ENCODE peak calls at places on chromosomes 3 and 15, in four cellular contexts. One of them, this sample, is unnamed. For H3K4me1, the result is how much of the 10 kb centered on the place peaks cover.

GRCh38 chr3:52006017-52006819 is 10.5 kb upstream of the RPL29 start:
- DNase-seq in transverse colon: no peak
- DNase-seq in stomach: no peak
- DNase-seq in HepG2: no peak
- DNase-seq in this sample: no peak

GRCh38 chr3:194275721-194276120 is 75.4 kb downstream of the CPN2 start:
- DNase-seq in transverse colon: no peak
- DNase-seq in stomach: no peak
- DNase-seq in HepG2: no peak
- DNase-seq in this sample: peak

GRCh38 chr3:143327388-143327787 is 207.8 kb downstream of the CHST2 start:
- DNase-seq in transverse colon: no peak
- DNase-seq in stomach: no peak
- DNase-seq in HepG2: no peak
- DNase-seq in this sample: no peak

GRCh38 chr15:68640791-68641331 is 62.1 kb downstream of the CORO2B start:
- DNase-seq in transverse colon: no peak
- DNase-seq in HepG2: no peak
- DNase-seq in stomach: no peak
- DNase-seq in this sample: no peak

GRCh38 chr15:23035964-23036566 is 3.3 kb downstream of the TUBGCP5 start:
- DNase-seq in transverse colon: peak
- DNase-seq in HepG2: peak
- DNase-seq in stomach: peak
- DNase-seq in this sample: no peak

GRCh38 chr15:32935139-32935538 is 217.3 kb downstream of the GREM1 start:
- DNase-seq in stomach: no peak
- DNase-seq in HepG2: no peak
- DNase-seq in transverse colon: no peak
- DNase-seq in this sample: no peak

GRCh38 chr3:56975562-56975961 is 84.9 kb upstream of the SPATA12 start:
- DNase-seq in stomach: no peak
- DNase-seq in HepG2: no peak
- DNase-seq in transverse colon: no peak
- DNase-seq in this sample: no peak

GRCh38 chr15:28942046-28942445 is 56.3 kb downstream of the APBA2 start:
- DNase-seq in transverse colon: peak
- DNase-seq in stomach: peak
- DNase-seq in HepG2: no peak
- DNase-seq in this sample: peak

GRCh38 chr15:65254237-65254820 is 32.4 kb downstream of the PARP16 start:
- DNase-seq in HepG2: no peak
- DNase-seq in transverse colon: no peak
- DNase-seq in stomach: no peak
- DNase-seq in this sample: no peak

GRCh38 chr15:85717212-85717611 is 77.5 kb downstream of the KLHL25 start:
- DNase-seq in HepG2: no peak
- DNase-seq in stomach: no peak
- DNase-seq in transverse colon: no peak
- DNase-seq in this sample: no peak

GRCh38 chr3:134598813-134599563 is 51.8 kb downstream of the KY start:
- DNase-seq in HepG2: no peak
- DNase-seq in transverse colon: no peak
- DNase-seq in stomach: no peak
- DNase-seq in this sample: no peak

GRCh38 chr3:29156071-29156715 is 124.7 kb upstream of the RBMS3 start:
- DNase-seq in HepG2: no peak
- DNase-seq in stomach: no peak
- DNase-seq in transverse colon: no peak
- DNase-seq in this sample: no peak

GRCh38 chr3:152719264-152719663 is 115.7 kb upstream of the P2RY1 start:
- DNase-seq in stomach: no peak
- DNase-seq in transverse colon: no peak
- DNase-seq in HepG2: no peak
- DNase-seq in this sample: no peak

GRCh38 chr3:119637679-119638525 is 22.5 kb downstream of the POPDC2 start:
- DNase-seq in transverse colon: no peak
- DNase-seq in stomach: no peak
- DNase-seq in HepG2: no peak
- DNase-seq in this sample: peak

GRCh38 chr3:100210777-100211145 is 50.0 kb upstream of the TBC1D23 start:
- DNase-seq in stomach: no peak
- DNase-seq in transverse colon: no peak
- DNase-seq in HepG2: no peak
- DNase-seq in this sample: no peak

GRCh38 chr3:46673151-46674030 is 20.1 kb downstream of the ALS2CL start:
- DNase-seq in HepG2: no peak
- DNase-seq in transverse colon: no peak
- DNase-seq in stomach: no peak
- DNase-seq in this sample: no peak

GRCh38 chr15:58666957-58667356 is 82.5 kb downstream of the ADAM10 start:
- DNase-seq in transverse colon: no peak
- DNase-seq in stomach: no peak
- DNase-seq in HepG2: no peak
- DNase-seq in this sample: no peak

GRCh38 chr15:39621210-39621609 is 40.3 kb downstream of the THBS1 start:
- DNase-seq in HepG2: no peak
- DNase-seq in transverse colon: no peak
- DNase-seq in stomach: no peak
- DNase-seq in this sample: no peak

GRCh38 chr3:82281205-82281604 is 519.8 kb upstream of the GBE1 start:
- DNase-seq in HepG2: no peak
- DNase-seq in transverse colon: no peak
- DNase-seq in stomach: no peak
- DNase-seq in this sample: no peak

GRCh38 chr3:132399054-132399929 is 18.0 kb upstream of the DNAJC13 start:
- DNase-seq in stomach: no peak
- DNase-seq in transverse colon: no peak
- DNase-seq in HepG2: peak
- DNase-seq in this sample: no peak

GRCh38 chr3:57855943-57856342 is 99.8 kb downstream of the SLMAP start:
- DNase-seq in transverse colon: no peak
- DNase-seq in stomach: no peak
- DNase-seq in HepG2: no peak
- DNase-seq in this sample: no peak

GRCh38 chr3:56806407-56806806 is 4.7 kb upstream of the ARHGEF3 start:
- DNase-seq in transverse colon: no peak
- DNase-seq in HepG2: no peak
- DNase-seq in stomach: no peak
- DNase-seq in this sample: no peak

GRCh38 chr3:13887746-13888300 is 8.0 kb upstream of the WNT7A start:
- DNase-seq in stomach: no peak
- DNase-seq in transverse colon: no peak
- DNase-seq in HepG2: no peak
- DNase-seq in this sample: no peak

GRCh38 chr15:40106203-40107161 is 2.2 kb downstream of the BMF start:
- DNase-seq in stomach: peak
- DNase-seq in transverse colon: peak
- DNase-seq in HepG2: peak
- DNase-seq in this sample: peak

GRCh38 chr3:38004415-38005075 is 14.0 kb downstream of the VILL start:
- DNase-seq in transverse colon: peak
- DNase-seq in HepG2: peak
- DNase-seq in stomach: peak
- DNase-seq in this sample: no peak

GRCh38 chr15:71677766-71678165 is 132.6 kb upstream of the NR2E3 start:
- DNase-seq in stomach: no peak
- DNase-seq in HepG2: no peak
- DNase-seq in transverse colon: no peak
- DNase-seq in this sample: no peak

GRCh38 chr15:92451225-92451825 is 57.6 kb downstream of the ST8SIA2 start:
- DNase-seq in HepG2: no peak
- DNase-seq in transverse colon: no peak
- DNase-seq in stomach: no peak
- DNase-seq in this sample: no peak

GRCh38 chr3:159991591-159991990 is 3.0 kb downstream of the IL12A start:
- DNase-seq in transverse colon: no peak
- DNase-seq in HepG2: no peak
- DNase-seq in stomach: no peak
- DNase-seq in this sample: no peak

GRCh38 chr3:68025189-68025588 is 370.8 kb upstream of the SUCLG2 start:
- DNase-seq in HepG2: no peak
- DNase-seq in stomach: no peak
- DNase-seq in transverse colon: no peak
- DNase-seq in this sample: no peak
- H3K4me1 ChIP-seq in HepG2: under half
- H3K4me1 ChIP-seq in stomach: under half
- H3K4me1 ChIP-seq in transverse colon: under half
- H3K4me1 ChIP-seq in this sample: under half

GRCh38 chr3:42013652-42014442 is 51.9 kb upstream of the ULK4 start:
- DNase-seq in transverse colon: peak
- DNase-seq in stomach: peak
- DNase-seq in HepG2: no peak
- DNase-seq in this sample: peak

GRCh38 chr3:42012378-42012934 is 50.6 kb upstream of the ULK4 start:
- DNase-seq in HepG2: no peak
- DNase-seq in stomach: no peak
- DNase-seq in transverse colon: no peak
- DNase-seq in this sample: no peak

GRCh38 chr3:42014949-42015533 is 53.1 kb upstream of the ULK4 start:
- DNase-seq in transverse colon: peak
- DNase-seq in stomach: peak
- DNase-seq in HepG2: peak
- DNase-seq in this sample: peak

GRCh38 chr3:42014443-42014945 is 52.6 kb upstream of the ULK4 start:
- DNase-seq in HepG2: no peak
- DNase-seq in stomach: no peak
- DNase-seq in transverse colon: peak
- DNase-seq in this sample: peak

DNA sequence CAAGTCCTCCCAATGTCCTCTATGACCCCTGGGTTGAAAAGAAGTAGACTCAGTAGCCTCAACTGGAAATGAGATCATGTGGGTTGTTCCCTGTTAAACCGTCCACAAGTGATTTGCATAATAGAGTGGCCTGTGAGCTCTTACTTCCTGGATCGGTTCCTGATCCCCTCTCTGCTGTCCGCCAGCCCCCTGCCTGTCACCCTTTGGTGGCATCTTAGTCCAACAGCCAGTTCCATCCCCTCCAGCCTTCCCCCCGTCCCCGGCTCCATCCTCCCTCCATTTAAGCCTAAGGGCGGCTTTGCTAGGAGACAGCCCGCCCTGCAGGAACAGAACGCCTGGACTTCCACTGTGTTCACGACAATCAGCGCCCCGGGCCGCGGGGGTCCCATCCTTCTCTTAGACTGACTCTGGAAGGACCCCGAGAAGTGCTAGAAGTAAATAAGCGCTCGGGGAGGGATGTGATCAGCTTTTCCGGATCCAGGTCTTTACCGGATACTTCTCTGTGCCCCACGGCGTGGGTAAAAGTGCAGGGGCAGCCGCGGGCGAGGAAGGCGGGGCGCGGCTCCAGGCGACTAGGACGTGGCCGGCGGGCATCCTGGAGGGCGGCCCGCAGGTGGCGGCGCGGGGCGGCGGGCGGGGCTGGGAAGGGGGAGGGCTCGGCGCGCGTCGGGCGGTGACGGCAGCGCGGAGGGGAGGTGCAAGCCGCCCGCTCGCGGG is 51.2 kb upstream of the ULK4 start:
- DNase-seq in transverse colon: peak
- DNase-seq in HepG2: peak
- DNase-seq in stomach: peak
- DNase-seq in this sample: peak
- H3K27ac ChIP-seq in transverse colon: peak
- H3K27ac ChIP-seq in HepG2: peak
- H3K27ac ChIP-seq in stomach: peak
- H3K27ac ChIP-seq in this sample: peak

GRCh38 chr3:186452517-186452916 is 90.5 kb upstream of the DGKG start:
- DNase-seq in HepG2: no peak
- DNase-seq in transverse colon: no peak
- DNase-seq in stomach: peak
- DNase-seq in this sample: no peak
- TF ChIP-seq EP300 in HepG2: no peak
- TF ChIP-seq EP300 in transverse colon: no peak
- TF ChIP-seq EP300 in stomach: no peak
- TF ChIP-seq EP300 in this sample: no peak

DNA sequence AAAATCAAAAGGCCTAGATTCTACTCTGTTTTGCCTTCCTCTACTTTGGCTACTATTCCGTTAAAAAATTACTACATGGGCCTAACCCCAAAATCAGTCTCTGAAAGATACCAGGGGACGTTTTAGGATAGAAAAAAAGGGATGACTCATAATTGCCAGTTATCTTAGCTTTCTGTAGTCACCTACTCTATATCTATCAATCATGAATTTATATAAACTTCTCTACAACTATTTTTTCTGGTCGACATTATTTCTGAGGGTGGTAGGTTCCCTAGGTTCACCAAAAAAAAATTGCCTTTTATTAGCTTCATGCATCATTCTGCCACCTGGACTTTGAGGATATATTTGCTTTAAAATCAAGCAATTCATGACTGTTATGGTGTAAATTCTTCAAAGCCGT is 36.5 kb downstream of the RAF1 start:
- DNase-seq in transverse colon: no peak
- DNase-seq in HepG2: no peak
- DNase-seq in stomach: no peak
- DNase-seq in this sample: no peak
- H3K4me1 ChIP-seq in transverse colon: under half
- H3K4me1 ChIP-seq in HepG2: under half
- H3K4me1 ChIP-seq in stomach: half or more
- H3K4me1 ChIP-seq in this sample: under half

GRCh38 chr3:84738101-84738500 is 220.7 kb upstream of the CADM2 start:
- DNase-seq in HepG2: no peak
- DNase-seq in transverse colon: no peak
- DNase-seq in stomach: no peak
- DNase-seq in this sample: no peak
- H3K27ac ChIP-seq in HepG2: no peak
- H3K27ac ChIP-seq in transverse colon: no peak
- H3K27ac ChIP-seq in stomach: no peak
- H3K27ac ChIP-seq in this sample: no peak

This sample was measured in suprapubic skin.